ENCODE peak calls at places on chromosomes 11 and 22, in four cellular contexts. V is activated CD8-positive, alpha-beta memory T cell treated with anti-CD3 and anti-CD28 coated beads, Interleukin-2, amount 50 U/mL, for 4 hours; P is ovary; B is AG08395. F is an unnamed sample.

GRCh38 chr11:59560290-59560701 is 49.0 kb downstream of the OR4D9 start:
- DNase-seq in V (peak), P (peak), B (peak), F (peak)

GRCh38 chr11:124315052-124315451 is 1.3 kb upstream of the OR8D1 start:
- DNase-seq in V (no peak), P (no peak), B (no peak), F (peak)

GRCh38 chr22:46439576-46440465 is 97.6 kb downstream of the CELSR1 start:
- DNase-seq in V (no peak), P (no peak), B (no peak), F (no peak)

GRCh38 chr11:17988465-17988864 is 24.4 kb downstream of the SERGEF start:
- DNase-seq in V (no peak), P (no peak), B (no peak), F (no peak)

GRCh38 chr22:22936190-22936914 is 48.7 kb downstream of the IGLL5 start:
- DNase-seq in V (no peak), P (no peak), B (no peak), F (no peak)

GRCh38 chr11:126231725-126232459 is 20.3 kb downstream of the FAM118B start:
- DNase-seq in V (no peak), P (no peak), B (no peak), F (peak)

GRCh38 chr11:14700593-14700992 is 57.0 kb downstream of the PDE3B start:
- DNase-seq in V (no peak), P (no peak), B (no peak), F (no peak)

GRCh38 chr11:64762916-64763803 is 3.4 kb upstream of the PYGM start:
- DNase-seq in V (no peak), P (peak), B (no peak), F (peak)

GRCh38 chr11:2825261-2825885 is 60.2 kb downstream of the CDKN1C start:
- DNase-seq in V (no peak), P (peak), B (peak), F (peak)